ENCODE peak calls at places on chromosomes 16 and 17, in five cellular contexts. J is T-cell, I is adrenal gland, S is globus pallidus, Z is AG08396. Q is an unnamed sample.

GRCh38 chr17:41649923-41650519 is 25.6 kb upstream of the KRT17 start:
- DNase-seq in J (no peak), I (no peak), S (no peak), Z (no peak), Q (no peak)

GRCh38 chr16:69910964-69911363 is 40.2 kb upstream of the CLEC18A start:
- DNase-seq in J (no peak), I (no peak), S (no peak), Z (no peak), Q (no peak)

GRCh38 chr17:43840814-43841213 is 6.2 kb upstream of the CD300LG start:
- DNase-seq in J (no peak), I (no peak), S (no peak), Z (no peak), Q (no peak)

GRCh38 chr16:89949121-89949742 is 677 bp downstream of the DEF8 start:
- DNase-seq in J (no peak), I (no peak), S (no peak), Z (no peak), Q (no peak)

GRCh38 chr16:10123141-10123540 is 59.1 kb downstream of the GRIN2A start:
- DNase-seq in J (no peak), I (no peak), S (no peak), Z (no peak), Q (no peak)

GRCh38 chr16:67445913-67446907 is 15.3 kb downstream of the HSD11B2 start:
- DNase-seq in J (no peak), I (peak; percentile 71), S (no peak), Z (peak; percentile 18), Q (no peak)

GRCh38 chr17:63246344-63246743 is 199.8 kb downstream of the CYB561 start:
- DNase-seq in J (no peak), I (no peak), S (no peak), Z (no peak), Q (no peak)

GRCh38 chr17:37674511-37674910 is 31.3 kb upstream of the DDX52 start:
- DNase-seq in J (no peak), I (no peak), S (no peak), Z (no peak), Q (no peak)

GRCh38 chr16:12231666-12232065 is 255.1 kb downstream of the SNX29 start:
- DNase-seq in J (no peak), I (no peak), S (no peak), Z (peak; percentile 68), Q (no peak)

GRCh38 chr16:82824408-82824807 is 197.6 kb downstream of the CDH13 start:
- DNase-seq in J (no peak), I (no peak), S (no peak), Z (no peak), Q (no peak)

GRCh38 chr16:84369938-84370627 is 1.7 kb downstream of the ATP2C2 start:
- DNase-seq in J (no peak), I (no peak), S (no peak), Z (no peak), Q (no peak)

GRCh38 chr16:72818286-72818845 is 229.6 kb downstream of the ZFHX3 start:
- DNase-seq in J (no peak), I (no peak), S (no peak), Z (no peak), Q (no peak)

GRCh38 chr16:1119129-1119528 is 23.1 kb upstream of the C1QTNF8 start:
- DNase-seq in J (no peak), I (no peak), S (no peak), Z (no peak), Q (no peak)

GRCh38 chr17:50423553-50424159 is 2.4 kb upstream of the ACSF2 start:
- DNase-seq in J (no peak), I (no peak), S (no peak), Z (peak; percentile 73), Q (no peak)

GRCh38 chr17:81336930-81337325 is 41.8 kb upstream of the SLC38A10 start:
- DNase-seq in J (no peak), I (no peak), S (no peak), Z (no peak), Q (no peak)

GRCh38 chr16:50509521-50510341 is 38.5 kb upstream of the NKD1 start:
- DNase-seq in J (peak; percentile 27), I (no peak), S (peak; percentile 33), Z (peak; percentile 21), Q (peak; percentile 1)

GRCh38 chr17:63117431-63117830 is 151.4 kb downstream of the TANC2 start:
- DNase-seq in J (no peak), I (no peak), S (no peak), Z (no peak), Q (no peak)

GRCh38 chr17:19737305-19738072 is 10.6 kb downstream of the ALDH3A1 start:
- DNase-seq in J (no peak), I (no peak), S (no peak), Z (no peak), Q (no peak)

GRCh38 chr17:57986841-57987581 is 1.0 kb downstream of the VEZF1 start:
- DNase-seq in J (peak; percentile 19), I (peak; percentile 64), S (no peak), Z (peak; percentile 70), Q (no peak)

GRCh38 chr17:55814377-55814776 is 63.5 kb downstream of the PCTP start:
- DNase-seq in J (no peak), I (peak; percentile 36), S (no peak), Z (no peak), Q (no peak)

GRCh38 chr16:89033304-89033703 is 56.3 kb upstream of the CBFA2T3 start:
- DNase-seq in J (no peak), I (no peak), S (no peak), Z (no peak), Q (no peak)

GRCh38 chr16:76932541-76933211 is 258.3 kb upstream of the MON1B start:
- DNase-seq in J (no peak), I (no peak), S (no peak), Z (no peak), Q (no peak)

GRCh38 chr16:3095869-3096268 is 3.2 kb downstream of the ZSCAN10 start:
- DNase-seq in J (peak; percentile 59), I (no peak), S (no peak), Z (no peak), Q (peak; percentile 49)

GRCh38 chr16:10988164-10988803 is 43.9 kb downstream of the CLEC16A start:
- DNase-seq in J (peak; percentile 10), I (no peak), S (no peak), Z (no peak), Q (peak; percentile 71)

GRCh38 chr17:46771601-46772012 is 46.9 kb downstream of the WNT3 start:
- DNase-seq in J (no peak), I (no peak), S (no peak), Z (peak; percentile 65), Q (no peak)

GRCh38 chr17:2337152-2337810 is at the start of gene SGSM2:
- DNase-seq in J (peak; percentile 73), I (peak; percentile 60), S (peak; percentile 49), Z (peak; percentile 86), Q (peak; percentile 74)

GRCh38 chr17:869567-870530 is 87.7 kb downstream of the MRM3 start:
- DNase-seq in J (no peak), I (no peak), S (no peak), Z (peak; percentile 47), Q (no peak)